ENCODE peak calls at places on chromosome 7, in six cellular contexts. G, I, L, S, V and Z are unnamed samples.

GRCh38 chr7:41051525-41051924 is 651.4 kb downstream of the INHBA start:
- DNase-seq in G (no peak), S (no peak), I (no peak), L (no peak), V (no peak), Z (peak; percentile 40)

GRCh38 chr7:90857595-90857994 is 261.5 kb downstream of the CDK14 start:
- DNase-seq in S (no peak), V (no peak), I (no peak), L (no peak), G (no peak), Z (no peak)

GRCh38 chr7:48154792-48155413 is 16.4 kb upstream of the ABCA13 start:
- DNase-seq in G (peak; percentile 49), V (no peak), S (no peak), L (no peak), I (peak; percentile 41), Z (no peak)

GRCh38 chr7:12212051-12212485 is 974 bp downstream of the TMEM106B start:
- DNase-seq in I (peak; percentile 18), L (no peak), S (no peak), G (peak; percentile 25), V (no peak), Z (peak; percentile 12)

GRCh38 chr7:44631458-44632115 is 25.2 kb downstream of the OGDH start:
- DNase-seq in V (no peak), S (no peak), I (no peak), G (no peak), L (no peak), Z (no peak)

GRCh38 chr7:96034940-96035727 is 262.8 kb downstream of the DYNC1I1 start:
- DNase-seq in V (no peak), S (no peak), G (peak; percentile 15), I (no peak), L (no peak), Z (peak; percentile 18)

GRCh38 chr7:16791071-16791470 is 13.7 kb downstream of the AGR2 start:
- DNase-seq in G (no peak), L (no peak), S (no peak), V (no peak), I (no peak), Z (no peak)

GRCh38 chr7:107236857-107237256 is 68.1 kb downstream of the HBP1 start:
- DNase-seq in S (no peak), I (no peak), G (no peak), V (no peak), L (no peak), Z (no peak)

GRCh38 chr7:134724606-134725005 is 54.8 kb upstream of the CALD1 start:
- DNase-seq in S (no peak), L (no peak), G (no peak), V (peak; percentile 11), I (no peak), Z (no peak)

GRCh38 chr7:94001396-94001795 is 2.8 kb downstream of the BET1 start:
- DNase-seq in G (no peak), I (no peak), V (no peak), L (no peak), S (no peak), Z (no peak)

GRCh38 chr7:144436500-144436899 is 33.0 kb upstream of the NOBOX start:
- DNase-seq in V (no peak), S (no peak), I (no peak), L (no peak), G (no peak), Z (no peak)

GRCh38 chr7:109579876-109580275 is 1010.2 kb downstream of the DNAJB9 start:
- DNase-seq in L (no peak), I (no peak), G (no peak), V (no peak), S (no peak), Z (no peak)

GRCh38 chr7:106623846-106624245 is 37.1 kb downstream of the CCDC71L start:
- DNase-seq in G (no peak), L (no peak), I (no peak), S (no peak), V (no peak), Z (no peak)

GRCh38 chr7:34108150-34108549 is 202.8 kb downstream of the BMPER start:
- DNase-seq in G (no peak), S (no peak), I (no peak), L (no peak), V (no peak), Z (no peak)

GRCh38 chr7:100943693-100944092 is 5.6 kb upstream of the MUC3A start:
- DNase-seq in V (no peak), I (no peak), L (no peak), S (no peak), G (no peak), Z (no peak)

GRCh38 chr7:8251195-8251594 is 10.8 kb downstream of the ICA1 start:
- DNase-seq in I (no peak), S (no peak), L (no peak), V (no peak), G (no peak), Z (no peak)

GRCh38 chr7:79504607-79505389 is 51.3 kb upstream of the MAGI2 start:
- DNase-seq in V (no peak), G (no peak), S (no peak), L (peak; percentile 38), I (no peak), Z (peak; percentile 31)

GRCh38 chr7:97419898-97420297 is 302.4 kb downstream of the SDHAF3 start:
- DNase-seq in S (no peak), L (no peak), V (no peak), I (no peak), G (no peak), Z (no peak)

GRCh38 chr7:28389504-28390385 is 22.6 kb upstream of the CREB5 start:
- DNase-seq in S (no peak), L (no peak), V (no peak), I (no peak), G (no peak), Z (no peak)

GRCh38 chr7:1679966-1680730 is 10.1 kb downstream of the ELFN1 start:
- DNase-seq in G (no peak), I (peak; percentile 8), L (no peak), V (no peak), S (peak; percentile 33), Z (no peak)

GRCh38 chr7:92436843-92437445 is 10.3 kb upstream of the GATAD1 start:
- DNase-seq in S (no peak), L (no peak), I (no peak), V (no peak), G (no peak), Z (no peak)
- H3K4me3 ChIP-seq in S (no peak overlapping the region), L (no peak overlapping the region), I (no peak overlapping the region), V (no peak overlapping the region), G (no peak overlapping the region), Z (no peak overlapping the region)

GRCh38 chr7:27115161-27116018 is 12.9 kb upstream of the HOXA2 start:
- DNase-seq in S (no peak), G (no peak), V (no peak), L (no peak), I (no peak), Z (no peak)
- TF ChIP-seq POLR2A in S (no peak), G (no peak), V (no peak), L (no peak), I (no peak), Z (no peak)

GRCh38 chr7:43586251-43586900 is 3.5 kb downstream of the STK17A start:
- DNase-seq in V (no peak), G (no peak), L (no peak), S (no peak), I (no peak), Z (no peak)
- H3K4me1 ChIP-seq in V (peaks cover 28% of the 10 kb centered on the region), G (peaks cover 9% of the 10 kb centered on the region), L (peaks cover 13% of the 10 kb centered on the region), S (peaks cover 19% of the 10 kb centered on the region), I (peaks cover 7% of the 10 kb centered on the region), Z (peaks cover 15% of the 10 kb centered on the region)

GRCh38 chr7:516216-516605 is 3.4 kb downstream of the PDGFA start:
- DNase-seq in I (no peak), G (no peak), V (no peak), L (no peak), S (no peak), Z (no peak)
- H3K4me3 ChIP-seq in I (peak overlapping the region; percentile 60), G (no peak overlapping the region), V (no peak overlapping the region), L (peak overlapping the region; percentile 46), S (no peak overlapping the region), Z (peak overlapping the region; percentile 66)

DNA sequence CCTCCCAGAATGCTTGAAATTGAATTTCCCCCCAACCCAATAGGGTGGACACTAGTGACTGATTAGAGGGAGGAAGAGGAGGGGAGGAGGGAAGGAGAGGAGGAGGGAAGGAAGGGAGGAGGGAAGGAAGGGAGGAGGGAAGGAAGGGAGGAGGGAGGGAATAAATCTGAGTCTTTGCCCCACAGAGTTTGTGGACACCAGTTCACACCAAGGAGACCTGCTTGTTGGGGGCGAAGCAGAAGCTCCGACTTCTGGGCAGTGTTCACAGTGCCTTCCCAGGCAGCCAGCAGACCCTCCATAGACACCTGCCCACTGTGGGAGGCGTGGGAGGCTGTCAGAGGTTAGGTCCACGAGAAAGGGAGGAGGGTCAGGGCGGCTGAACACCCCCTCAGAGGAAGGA is 44.8 kb downstream of the PRKAG2 start:
- DNase-seq in V (no peak), S (no peak), L (no peak), G (no peak), I (no peak), Z (no peak)
- TF ChIP-seq POLR2A in V (no peak), S (no peak), L (no peak), G (no peak), I (no peak), Z (no peak)

GRCh38 chr7:130996205-130996840 is 262.3 kb upstream of the KLF14 start:
- DNase-seq in S (no peak), I (no peak), L (no peak), V (no peak), G (no peak), Z (no peak)

GRCh38 chr7:130996841-130997231 is 262.8 kb upstream of the KLF14 start:
- DNase-seq in I (no peak), L (no peak), V (no peak), S (no peak), G (peak; percentile 52), Z (peak; percentile 93)

GRCh38 chr7:130994378-130995115 is 260.5 kb upstream of the KLF14 start:
- DNase-seq in I (peak; percentile 81), L (peak; percentile 63), S (no peak), V (no peak), G (peak; percentile 79), Z (peak; percentile 51)

GRCh38 chr7:130995252-130996081 is 261.5 kb upstream of the KLF14 start:
- DNase-seq in L (no peak), G (no peak), V (no peak), S (no peak), I (no peak), Z (no peak)

GRCh38 chr7:130993671-130994365 is 259.8 kb upstream of the KLF14 start:
- DNase-seq in S (no peak), G (no peak), L (no peak), V (no peak), I (no peak), Z (peak; percentile 55)
- H3K4me1 ChIP-seq in S (peaks cover 82% of the 10 kb centered on the region), G (peaks cover 55% of the 10 kb centered on the region), L (peaks cover 34% of the 10 kb centered on the region), V (peaks cover 14% of the 10 kb centered on the region), I (peaks cover 83% of the 10 kb centered on the region), Z (peaks cover 87% of the 10 kb centered on the region)

GRCh38 chr7:128203047-128203491 is 38.0 kb upstream of the LEP start:
- DNase-seq in G (no peak), S (no peak), V (no peak), L (no peak), I (peak; percentile 88), Z (no peak)
- H3K4me3 ChIP-seq in G (no peak overlapping the region), S (no peak overlapping the region), V (no peak overlapping the region), L (no peak overlapping the region), I (no peak overlapping the region), Z (no peak overlapping the region)

GRCh38 chr7:129851810-129852209 is 101.0 kb downstream of the UBE2H start:
- DNase-seq in S (no peak), L (no peak), I (no peak), G (no peak), V (no peak), Z (no peak)
- TF ChIP-seq POLR2A in S (no peak), L (no peak), I (no peak), G (no peak), V (no peak), Z (no peak)

GRCh38 chr7:152761116-152761748 is 1.7 kb downstream of the ACTR3B start:
- DNase-seq in I (no peak), L (no peak), G (no peak), V (no peak), S (no peak), Z (no peak)
- H3K4me1 ChIP-seq in I (peaks cover 10% of the 10 kb centered on the region), L (no peaks in the 10 kb centered on the region), G (peaks cover 7% of the 10 kb centered on the region), V (peaks cover 2% of the 10 kb centered on the region), S (peaks cover 17% of the 10 kb centered on the region), Z (peaks cover 8% of the 10 kb centered on the region)